ENCODE peak calls at places on chromosomes 6 and 20, in seven cellular contexts. R is nephron progenitor cell; Q is kidney tubule cell; A is NCI-H1105; Z is GM23338; E is AG10803; J is T-helper 2 cell treated with Interferon-gamma antibody and Interleukin-4, amounts not matched to agents 5 μg/mL and 100 μg/mL, for 36 hours. G is an unnamed sample.
A peak's percentile ranks its signal among the peaks of the same experiment; 100 is the strongest.

GRCh38 chr20:13960525-13960924 is 29.9 kb downstream of the SEL1L2 start:
- DNase-seq in R (no peak), Z (no peak), Q (no peak), J (no peak), A (no peak), E (no peak), G (no peak)

GRCh38 chr6:42314571-42314950 is 96.9 kb upstream of the MRPS10 start:
- DNase-seq in Z (no peak), E (no peak), Q (no peak), R (no peak), A (no peak), J (no peak), G (no peak)

GRCh38 chr6:37060195-37060559 is 54.7 kb downstream of the FGD2 start:
- DNase-seq in Z (no peak), A (no peak), R (no peak), E (no peak), J (no peak), Q (no peak), G (no peak)

GRCh38 chr6:73308712-73309533 is 45.2 kb downstream of the DPPA5 start:
- DNase-seq in E (peak; percentile 14), J (no peak), Z (peak; percentile 77), R (peak; percentile 11), Q (peak; percentile 49), A (no peak), G (peak; percentile 65)

GRCh38 chr6:1704711-1705110 is 95.0 kb downstream of the FOXC1 start:
- DNase-seq in Z (no peak), J (no peak), E (no peak), Q (peak; percentile 57), A (no peak), R (no peak), G (no peak)

GRCh38 chr6:33847867-33848266 is 44.1 kb upstream of the MLN start:
- DNase-seq in J (no peak), Z (no peak), E (no peak), R (no peak), Q (no peak), A (no peak), G (no peak)

GRCh38 chr6:130671119-130672104 is 155.8 kb upstream of the SMLR1 start:
- DNase-seq in J (no peak), E (peak; percentile 4), R (no peak), Q (no peak), A (no peak), Z (no peak), G (no peak)

GRCh38 chr6:155472886-155473285 is 17.2 kb upstream of the NOX3 start:
- DNase-seq in J (no peak), E (peak; percentile 66), Q (no peak), R (no peak), A (no peak), Z (no peak), G (no peak)

GRCh38 chr20:52102126-52102525 is 89.5 kb downstream of the ZFP64 start:
- DNase-seq in R (no peak), Z (no peak), J (no peak), A (no peak), Q (no peak), E (no peak), G (no peak)

GRCh38 chr6:143569035-143569434 is 57.5 kb upstream of the FUCA2 start:
- DNase-seq in A (no peak), R (no peak), Z (no peak), J (no peak), E (peak; percentile 92), Q (peak; percentile 18), G (no peak)

GRCh38 chr6:29733057-29733456 is 9.8 kb downstream of the HLA-F start:
- DNase-seq in Q (no peak), J (no peak), E (no peak), Z (no peak), A (no peak), R (no peak), G (no peak)

GRCh38 chr6:161423271-161423670 is 149.4 kb upstream of the AGPAT4 start:
- DNase-seq in E (no peak), J (no peak), R (no peak), A (no peak), Q (peak; percentile 85), Z (no peak), G (no peak)

GRCh38 chr6:31351734-31352496 is 5.1 kb downstream of the HLA-B start:
- DNase-seq in Q (no peak), A (no peak), E (no peak), Z (no peak), R (no peak), J (no peak), G (no peak)

GRCh38 chr6:134873500-134874388 is 76.2 kb downstream of the ALDH8A1 start:
- DNase-seq in E (no peak), Z (no peak), R (no peak), A (no peak), J (no peak), Q (no peak), G (no peak)

GRCh38 chr6:51273228-51273961 is 454.7 kb downstream of the TFAP2B start:
- DNase-seq in Q (no peak), R (no peak), A (no peak), Z (no peak), J (no peak), E (no peak), G (peak; percentile 32)

GRCh38 chr6:11231564-11232176 is 798 bp downstream of the NEDD9 start:
- DNase-seq in Z (peak; percentile 64), Q (peak; percentile 55), A (no peak), R (no peak), J (no peak), E (no peak), G (no peak)

GRCh38 chr6:36956111-36956820 is 1.7 kb downstream of the PI16 start:
- DNase-seq in Q (peak; percentile 14), R (no peak), A (no peak), Z (no peak), E (no peak), J (no peak), G (no peak)

GRCh38 chr6:148952147-148953041 is 205.6 kb downstream of the UST start:
- DNase-seq in Q (no peak), A (no peak), E (peak; percentile 89), J (no peak), R (no peak), Z (no peak), G (no peak)

GRCh38 chr6:107110200-107110599 is 5.1 kb downstream of the BEND3 start:
- DNase-seq in E (peak; percentile 39), Q (no peak), R (no peak), Z (no peak), J (no peak), A (no peak), G (no peak)

GRCh38 chr20:49980140-49981008 is 2.4 kb upstream of the SNAI1 start:
- DNase-seq in Z (no peak), E (no peak), J (no peak), A (no peak), R (no peak), Q (no peak), G (no peak)

GRCh38 chr6:138537090-138537489 is 37.8 kb upstream of the NHSL1 start:
- DNase-seq in A (no peak), Z (no peak), Q (no peak), R (no peak), E (peak; percentile 86), J (no peak), G (no peak)